ENCODE peak calls at places on chromosomes 5 and 9, in six cellular contexts. W, C, J, A, M and K are unnamed samples. For H3K9me3, the result is how much of the 10 kb centered on the place peaks cover.

GRCh38 chr5:113807384-113808053 is 294.0 kb downstream of the YTHDC2 start:
- DNase-seq in W (no peak), C (no peak), J (no peak), A (no peak), M (no peak), K (no peak)

GRCh38 chr5:171365351-171365750 is 22.3 kb upstream of the NPM1 start:
- DNase-seq in W (no peak), C (no peak), J (no peak), A (no peak), M (no peak), K (no peak)

GRCh38 chr5:157172408-157172807 is 6.3 kb upstream of the GARIN3 start:
- DNase-seq in W (peak), C (no peak), J (no peak), A (peak), M (peak), K (peak)

GRCh38 chr9:90300901-90301688 is 341.5 kb downstream of the DIRAS2 start:
- DNase-seq in W (no peak), C (peak), J (peak), A (peak), M (no peak), K (no peak)

GRCh38 chr5:163460562-163461176 is at the start of gene HMMR:
- DNase-seq in W (no peak), C (no peak), J (no peak), A (no peak), M (no peak), K (no peak)

GRCh38 chr5:38367410-38367809 is 109.1 kb downstream of the EGFLAM start:
- DNase-seq in W (no peak), C (no peak), J (no peak), A (no peak), M (no peak), K (no peak)

GRCh38 chr9:138024131-138024530 is 146.5 kb downstream of the CACNA1B start:
- DNase-seq in W (peak), C (no peak), J (peak), A (no peak), M (no peak), K (no peak)

GRCh38 chr5:43729846-43730478 is 127.0 kb downstream of the NNT start:
- DNase-seq in W (no peak), C (no peak), J (no peak), A (peak), M (no peak), K (no peak)

GRCh38 chr5:114152656-114153360 is 209.1 kb upstream of the KCNN2 start:
- DNase-seq in W (no peak), C (no peak), J (no peak), A (no peak), M (no peak), K (no peak)

GRCh38 chr5:174559141-174559540 is 165.2 kb upstream of the MSX2 start:
- DNase-seq in W (no peak), C (no peak), J (no peak), A (peak), M (no peak), K (no peak)

GRCh38 chr9:119154527-119154926 is 214.7 kb downstream of the BRINP1 start:
- DNase-seq in W (no peak), C (no peak), J (no peak), A (no peak), M (no peak), K (no peak)

GRCh38 chr9:133989554-133990365 is 2.4 kb downstream of the VAV2 start:
- DNase-seq in W (no peak), C (peak), J (no peak), A (no peak), M (no peak), K (no peak)

GRCh38 chr5:97141031-97141430 is 1.4 kb downstream of the LIX1 start:
- DNase-seq in W (no peak), C (no peak), J (no peak), A (no peak), M (no peak), K (no peak)

GRCh38 chr5:166625210-166625865 is 1666.1 kb upstream of the WWC1 start:
- DNase-seq in W (no peak), C (no peak), J (no peak), A (no peak), M (no peak), K (no peak)

GRCh38 chr5:1090538-1090937 is 21.3 kb downstream of the SLC12A7 start:
- DNase-seq in W (no peak), C (peak), J (no peak), A (no peak), M (no peak), K (no peak)

GRCh38 chr5:38648703-38649291 is 92.4 kb upstream of the LIFR start:
- DNase-seq in W (no peak), C (no peak), J (no peak), A (no peak), M (no peak), K (no peak)

GRCh38 chr5:59485104-59485503 is 408.4 kb downstream of the PDE4D start:
- DNase-seq in W (no peak), C (no peak), J (no peak), A (no peak), M (no peak), K (no peak)

GRCh38 chr5:68348447-68349222 is 133.1 kb downstream of the PIK3R1 start:
- DNase-seq in W (no peak), C (peak), J (no peak), A (no peak), M (no peak), K (no peak)

GRCh38 chr9:21611896-21612295 is 129.8 kb upstream of the IFNE start:
- DNase-seq in W (no peak), C (no peak), J (no peak), A (peak), M (no peak), K (no peak)

GRCh38 chr5:56588636-56589485 is 226.5 kb upstream of the MAP3K1 start:
- DNase-seq in W (peak), C (peak), J (peak), A (no peak), M (peak), K (peak)

GRCh38 chr5:5638193-5638592 is 215.7 kb downstream of the ICE1 start:
- DNase-seq in W (no peak), C (no peak), J (no peak), A (no peak), M (no peak), K (no peak)

GRCh38 chr5:24773241-24773640 is 128.5 kb upstream of the CDH10 start:
- DNase-seq in W (no peak), C (no peak), J (no peak), A (no peak), M (no peak), K (no peak)

GRCh38 chr9:68702493-68702892 is 2.5 kb upstream of the PIP5K1B start:
- DNase-seq in W (no peak), C (no peak), J (no peak), A (no peak), M (no peak), K (no peak)

GRCh38 chr5:172588380-172588779 is 52.7 kb upstream of the NEURL1B start:
- DNase-seq in W (no peak), C (no peak), J (no peak), A (no peak), M (no peak), K (no peak)

GRCh38 chr5:74199436-74200210 is 440.9 kb downstream of the ENC1 start:
- DNase-seq in W (no peak), C (no peak), J (no peak), A (peak), M (no peak), K (no peak)

GRCh38 chr9:118104385-118104784 is 400.2 kb downstream of the TLR4 start:
- DNase-seq in W (no peak), C (no peak), J (no peak), A (no peak), M (no peak), K (no peak)

GRCh38 chr9:118108971-118109370 is 404.8 kb downstream of the TLR4 start:
- DNase-seq in W (no peak), C (no peak), J (no peak), A (peak), M (no peak), K (no peak)

DNA sequence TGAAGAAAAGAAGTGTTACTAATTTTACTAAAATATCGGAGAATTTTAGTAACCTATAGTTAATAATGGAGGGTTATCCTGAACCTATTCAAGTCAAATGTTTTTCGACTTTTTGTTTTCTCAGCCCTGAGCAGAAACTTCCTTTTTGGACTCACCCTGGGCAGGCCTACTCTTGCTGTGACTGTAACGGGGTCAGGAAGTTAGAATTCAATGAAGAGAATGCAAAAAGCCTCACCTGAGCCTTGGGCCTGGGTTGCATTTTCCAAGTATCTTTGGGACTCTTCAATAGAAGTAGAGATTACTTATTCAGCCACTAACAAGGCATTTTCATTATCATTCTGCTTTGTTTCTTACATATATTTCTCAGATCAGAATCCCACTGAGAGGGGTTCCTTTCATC is 405.3 kb downstream of the TLR4 start:
- DNase-seq in W (no peak), C (no peak), J (no peak), A (no peak), M (no peak), K (no peak)
- H3K9me3 ChIP-seq in W (under half), C (under half), J (under half), A (under half), M (under half), K (under half)

GRCh38 chr9:83060557-83060956 is 2.4 kb downstream of the RASEF start:
- DNase-seq in W (no peak), C (no peak), J (peak), A (peak), M (no peak), K (no peak)
- H3K9me3 ChIP-seq in W (under half), C (under half), J (under half), A (under half), M (under half), K (under half)

GRCh38 chr5:42109006-42109572 is 184.0 kb downstream of the FBXO4 start:
- DNase-seq in W (no peak), C (no peak), J (no peak), A (no peak), M (no peak), K (no peak)
- H3K9me3 ChIP-seq in W (under half), C (under half), J (under half), A (under half), M (under half), K (under half)

GRCh38 chr9:8071445-8071798 is 271.8 kb upstream of the DMAC1 start:
- DNase-seq in W (no peak), C (peak), J (no peak), A (no peak), M (no peak), K (no peak)
- H3K9me3 ChIP-seq in W (under half), C (under half), J (under half), A (under half), M (under half), K (under half)

DNA sequence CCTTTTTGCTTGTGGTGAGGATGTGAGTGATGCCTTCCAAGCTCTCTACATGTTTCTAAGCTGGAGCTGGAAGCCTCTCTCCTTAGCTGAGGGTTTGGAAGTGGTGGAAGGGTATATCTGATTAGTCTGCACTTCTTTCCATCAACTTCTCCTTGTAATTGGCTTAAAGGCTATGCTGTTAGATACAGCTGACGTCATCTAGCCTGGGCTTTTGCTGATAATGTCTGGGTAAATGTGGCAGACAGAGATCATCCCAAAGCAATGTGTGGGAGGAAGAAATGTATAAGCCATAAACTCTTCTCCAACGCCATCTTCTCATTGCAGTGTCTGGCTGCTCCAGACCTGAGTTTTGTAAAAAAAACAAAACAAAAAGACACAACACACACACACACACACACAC is 29.3 kb downstream of the ZNF354C start:
- DNase-seq in W (no peak), C (no peak), J (no peak), A (no peak), M (no peak), K (no peak)
- H3K9me3 ChIP-seq in W (under half), C (half or more), J (half or more), A (under half), M (under half), K (under half)